ENCODE peak calls at places on chromosome 9, in nine cellular contexts. One of them, this sample, is unnamed.

GRCh38 chr9:87119328-87119881 is 172.1 kb upstream of the GAS1 start:
- DNase-seq in fibroblast of villous mesenchyme: peak
- DNase-seq in transverse colon: peak
- DNase-seq in upper lobe of right lung: no peak
- DNase-seq in ovary: no peak
- DNase-seq in SK-N-SH: peak
- DNase-seq in PC-9: peak
- DNase-seq in H9: no peak
- DNase-seq in endodermal cell: no peak
- DNase-seq in this sample: no peak

GRCh38 chr9:125850763-125851162 is 103.6 kb downstream of the PBX3 start:
- DNase-seq in fibroblast of villous mesenchyme: peak
- DNase-seq in transverse colon: no peak
- DNase-seq in upper lobe of right lung: no peak
- DNase-seq in ovary: no peak
- DNase-seq in SK-N-SH: no peak
- DNase-seq in PC-9: no peak
- DNase-seq in H9: no peak
- DNase-seq in endodermal cell: no peak
- DNase-seq in this sample: no peak

GRCh38 chr9:97475079-97475478 is 26.4 kb upstream of the TMOD1 start:
- DNase-seq in fibroblast of villous mesenchyme: peak
- DNase-seq in transverse colon: no peak
- DNase-seq in upper lobe of right lung: no peak
- DNase-seq in ovary: no peak
- DNase-seq in SK-N-SH: no peak
- DNase-seq in PC-9: no peak
- DNase-seq in H9: no peak
- DNase-seq in endodermal cell: no peak
- DNase-seq in this sample: no peak

GRCh38 chr9:109709881-109710280 is 70.1 kb upstream of the PALM2AKAP2 start:
- DNase-seq in fibroblast of villous mesenchyme: no peak
- DNase-seq in transverse colon: no peak
- DNase-seq in upper lobe of right lung: no peak
- DNase-seq in ovary: no peak
- DNase-seq in SK-N-SH: no peak
- DNase-seq in PC-9: no peak
- DNase-seq in H9: no peak
- DNase-seq in endodermal cell: no peak
- DNase-seq in this sample: no peak

GRCh38 chr9:87662808-87663528 is 63.0 kb upstream of the CTSL start:
- DNase-seq in fibroblast of villous mesenchyme: peak
- DNase-seq in transverse colon: peak
- DNase-seq in upper lobe of right lung: peak
- DNase-seq in ovary: peak
- DNase-seq in SK-N-SH: peak
- DNase-seq in PC-9: peak
- DNase-seq in H9: peak
- DNase-seq in endodermal cell: peak
- DNase-seq in this sample: peak

GRCh38 chr9:13142776-13143175 is 136.7 kb downstream of the MPDZ start:
- DNase-seq in fibroblast of villous mesenchyme: no peak
- DNase-seq in transverse colon: no peak
- DNase-seq in upper lobe of right lung: no peak
- DNase-seq in ovary: no peak
- DNase-seq in SK-N-SH: no peak
- DNase-seq in PC-9: no peak
- DNase-seq in H9: no peak
- DNase-seq in endodermal cell: no peak
- DNase-seq in this sample: no peak

GRCh38 chr9:27308691-27309390 is 11.9 kb upstream of the EQTN start:
- DNase-seq in fibroblast of villous mesenchyme: no peak
- DNase-seq in transverse colon: no peak
- DNase-seq in upper lobe of right lung: no peak
- DNase-seq in ovary: no peak
- DNase-seq in SK-N-SH: no peak
- DNase-seq in PC-9: no peak
- DNase-seq in H9: peak
- DNase-seq in endodermal cell: peak
- DNase-seq in this sample: no peak

GRCh38 chr9:120617637-120617979 is 37.6 kb upstream of the CDK5RAP2 start:
- DNase-seq in fibroblast of villous mesenchyme: peak
- DNase-seq in transverse colon: no peak
- DNase-seq in upper lobe of right lung: no peak
- DNase-seq in ovary: no peak
- DNase-seq in SK-N-SH: no peak
- DNase-seq in PC-9: no peak
- DNase-seq in H9: no peak
- DNase-seq in endodermal cell: no peak
- DNase-seq in this sample: no peak

GRCh38 chr9:137320555-137321384 is 18.7 kb upstream of the NRARP start:
- DNase-seq in fibroblast of villous mesenchyme: no peak
- DNase-seq in transverse colon: peak
- DNase-seq in upper lobe of right lung: peak
- DNase-seq in ovary: peak
- DNase-seq in SK-N-SH: peak
- DNase-seq in PC-9: no peak
- DNase-seq in H9: peak
- DNase-seq in endodermal cell: peak
- DNase-seq in this sample: no peak

GRCh38 chr9:115672477-115673316 is 480.9 kb upstream of the PAPPA start:
- DNase-seq in fibroblast of villous mesenchyme: peak
- DNase-seq in transverse colon: no peak
- DNase-seq in upper lobe of right lung: no peak
- DNase-seq in ovary: no peak
- DNase-seq in SK-N-SH: no peak
- DNase-seq in PC-9: peak
- DNase-seq in H9: no peak
- DNase-seq in endodermal cell: peak
- DNase-seq in this sample: no peak

GRCh38 chr9:108933641-108934322 is at the start of gene ELP1:
- DNase-seq in fibroblast of villous mesenchyme: peak
- DNase-seq in transverse colon: peak
- DNase-seq in upper lobe of right lung: peak
- DNase-seq in ovary: peak
- DNase-seq in SK-N-SH: peak
- DNase-seq in PC-9: peak
- DNase-seq in H9: peak
- DNase-seq in endodermal cell: peak
- DNase-seq in this sample: peak

GRCh38 chr9:121350993-121351561 is 19.0 kb downstream of the STOM start:
- DNase-seq in fibroblast of villous mesenchyme: peak
- DNase-seq in transverse colon: peak
- DNase-seq in upper lobe of right lung: no peak
- DNase-seq in ovary: peak
- DNase-seq in SK-N-SH: peak
- DNase-seq in PC-9: peak
- DNase-seq in H9: no peak
- DNase-seq in endodermal cell: no peak
- DNase-seq in this sample: no peak

GRCh38 chr9:117268847-117269452 is 145.9 kb downstream of the ASTN2 start:
- DNase-seq in fibroblast of villous mesenchyme: no peak
- DNase-seq in transverse colon: no peak
- DNase-seq in upper lobe of right lung: no peak
- DNase-seq in ovary: no peak
- DNase-seq in SK-N-SH: no peak
- DNase-seq in PC-9: no peak
- DNase-seq in H9: no peak
- DNase-seq in endodermal cell: no peak
- DNase-seq in this sample: no peak

GRCh38 chr9:87320485-87320884 is 177.2 kb upstream of the DAPK1 start:
- DNase-seq in fibroblast of villous mesenchyme: no peak
- DNase-seq in transverse colon: no peak
- DNase-seq in upper lobe of right lung: no peak
- DNase-seq in ovary: no peak
- DNase-seq in SK-N-SH: no peak
- DNase-seq in PC-9: no peak
- DNase-seq in H9: no peak
- DNase-seq in endodermal cell: no peak
- DNase-seq in this sample: no peak

GRCh38 chr9:124574534-124574933 is 67.3 kb upstream of the NR5A1 start:
- DNase-seq in fibroblast of villous mesenchyme: no peak
- DNase-seq in transverse colon: no peak
- DNase-seq in upper lobe of right lung: no peak
- DNase-seq in ovary: no peak
- DNase-seq in SK-N-SH: no peak
- DNase-seq in PC-9: no peak
- DNase-seq in H9: no peak
- DNase-seq in endodermal cell: no peak
- DNase-seq in this sample: no peak

GRCh38 chr9:5843450-5844249 is 10.7 kb upstream of the ERMP1 start:
- DNase-seq in fibroblast of villous mesenchyme: peak
- DNase-seq in transverse colon: no peak
- DNase-seq in upper lobe of right lung: no peak
- DNase-seq in ovary: no peak
- DNase-seq in SK-N-SH: peak
- DNase-seq in PC-9: peak
- DNase-seq in H9: no peak
- DNase-seq in endodermal cell: no peak
- DNase-seq in this sample: no peak

GRCh38 chr9:86282979-86283535 is 719 bp upstream of the ISCA1 start:
- DNase-seq in fibroblast of villous mesenchyme: peak
- DNase-seq in transverse colon: no peak
- DNase-seq in upper lobe of right lung: no peak
- DNase-seq in ovary: no peak
- DNase-seq in SK-N-SH: no peak
- DNase-seq in PC-9: peak
- DNase-seq in H9: no peak
- DNase-seq in endodermal cell: no peak
- DNase-seq in this sample: no peak

GRCh38 chr9:117691367-117691766 is 12.8 kb upstream of the TLR4 start:
- DNase-seq in fibroblast of villous mesenchyme: no peak
- DNase-seq in transverse colon: no peak
- DNase-seq in upper lobe of right lung: no peak
- DNase-seq in ovary: no peak
- DNase-seq in SK-N-SH: no peak
- DNase-seq in PC-9: no peak
- DNase-seq in H9: no peak
- DNase-seq in endodermal cell: no peak
- DNase-seq in this sample: no peak

DNA sequence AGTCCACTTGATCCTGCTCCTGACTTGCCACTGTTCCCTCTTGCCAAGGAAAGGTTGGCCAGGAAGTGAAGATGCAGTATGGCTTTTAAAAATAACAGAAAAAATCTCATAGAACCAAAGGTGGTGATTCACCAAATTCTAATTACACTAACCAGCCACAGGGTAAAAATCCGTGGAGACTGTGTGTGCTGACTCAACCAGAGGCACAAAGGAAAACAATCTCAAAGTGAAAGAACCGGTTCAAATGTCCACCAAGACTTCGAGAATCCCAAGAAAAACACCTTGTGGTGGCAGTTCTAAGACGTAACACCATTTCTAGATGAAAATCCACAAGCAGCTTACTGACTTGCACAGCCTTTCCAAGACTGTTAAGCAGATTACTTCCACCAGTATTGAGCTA is 279.1 kb downstream of the TLE1 start:
- DNase-seq in fibroblast of villous mesenchyme: peak
- DNase-seq in transverse colon: no peak
- DNase-seq in upper lobe of right lung: no peak
- DNase-seq in ovary: no peak
- DNase-seq in SK-N-SH: no peak
- DNase-seq in PC-9: peak
- DNase-seq in H9: no peak
- DNase-seq in endodermal cell: no peak
- DNase-seq in this sample: no peak
- TF ChIP-seq CTCF in fibroblast of villous mesenchyme: no peak
- TF ChIP-seq CTCF in transverse colon: no peak
- TF ChIP-seq CTCF in upper lobe of right lung: no peak
- TF ChIP-seq CTCF in ovary: no peak
- TF ChIP-seq CTCF in SK-N-SH: no peak
- TF ChIP-seq CTCF in PC-9: no peak
- TF ChIP-seq CTCF in H9: no peak
- TF ChIP-seq CTCF in endodermal cell: no peak
- TF ChIP-seq CTCF in this sample: no peak

DNA sequence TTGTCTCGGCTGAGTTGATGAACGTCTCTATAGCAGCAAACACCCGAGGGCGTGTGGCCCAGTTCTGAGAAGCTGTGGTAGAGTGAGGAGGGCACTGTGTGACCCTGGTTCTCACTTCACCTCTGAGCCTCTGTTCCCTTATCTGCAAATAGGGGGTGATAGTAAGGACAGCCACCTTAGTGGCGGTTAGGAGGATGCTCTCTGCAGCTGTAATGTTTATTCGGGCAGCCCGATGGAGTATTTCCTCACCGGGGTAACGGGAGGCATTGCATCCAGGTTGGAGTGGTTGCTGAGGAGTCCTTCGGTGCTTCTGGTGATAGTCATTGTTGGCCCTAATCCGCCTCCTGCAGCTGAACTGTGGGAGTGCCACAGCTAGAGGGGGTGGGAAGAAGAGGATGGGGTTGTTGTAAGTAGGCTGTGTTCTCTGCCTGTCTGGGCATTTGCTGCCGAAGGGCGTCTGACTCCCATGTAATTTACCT is 13.9 kb downstream of the PRRC2B start:
- DNase-seq in fibroblast of villous mesenchyme: peak
- DNase-seq in transverse colon: peak
- DNase-seq in upper lobe of right lung: peak
- DNase-seq in ovary: peak
- DNase-seq in SK-N-SH: no peak
- DNase-seq in PC-9: no peak
- DNase-seq in H9: peak
- DNase-seq in endodermal cell: peak
- DNase-seq in this sample: no peak
- TF ChIP-seq CTCF in fibroblast of villous mesenchyme: peak
- TF ChIP-seq CTCF in transverse colon: peak
- TF ChIP-seq CTCF in upper lobe of right lung: peak
- TF ChIP-seq CTCF in ovary: peak
- TF ChIP-seq CTCF in SK-N-SH: peak
- TF ChIP-seq CTCF in PC-9: no peak
- TF ChIP-seq CTCF in H9: peak
- TF ChIP-seq CTCF in endodermal cell: peak
- TF ChIP-seq CTCF in this sample: no peak

DNA sequence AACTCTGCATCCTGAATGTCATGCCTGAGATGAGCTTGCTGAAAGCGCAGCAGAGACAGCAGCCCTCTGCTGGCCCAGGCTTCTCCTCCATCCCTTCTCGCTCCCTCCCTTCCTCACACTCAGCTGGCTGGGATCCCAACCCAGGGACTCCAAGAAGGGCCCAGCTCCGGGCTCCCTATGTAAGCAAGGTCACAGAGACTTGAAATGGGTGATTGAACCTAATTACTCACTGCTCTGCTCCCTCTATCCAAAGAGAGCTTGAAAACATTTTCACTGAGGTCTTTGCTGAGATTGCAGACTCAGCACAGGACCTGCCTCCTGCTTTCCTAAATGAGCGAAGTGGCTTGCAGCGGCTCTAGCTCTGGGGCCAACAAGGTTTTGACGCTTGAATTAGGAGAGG is 42.8 kb downstream of the RAPGEF1 start:
- DNase-seq in fibroblast of villous mesenchyme: peak
- DNase-seq in transverse colon: no peak
- DNase-seq in upper lobe of right lung: no peak
- DNase-seq in ovary: peak
- DNase-seq in SK-N-SH: no peak
- DNase-seq in PC-9: no peak
- DNase-seq in H9: peak
- DNase-seq in endodermal cell: peak
- DNase-seq in this sample: no peak
- TF ChIP-seq CTCF in fibroblast of villous mesenchyme: peak
- TF ChIP-seq CTCF in transverse colon: no peak
- TF ChIP-seq CTCF in upper lobe of right lung: no peak
- TF ChIP-seq CTCF in ovary: no peak
- TF ChIP-seq CTCF in SK-N-SH: peak
- TF ChIP-seq CTCF in PC-9: no peak
- TF ChIP-seq CTCF in H9: peak
- TF ChIP-seq CTCF in endodermal cell: peak
- TF ChIP-seq CTCF in this sample: no peak

GRCh38 chr9:75027187-75028107 is 646 bp downstream of the CARNMT1 start:
- DNase-seq in fibroblast of villous mesenchyme: peak
- DNase-seq in transverse colon: peak
- DNase-seq in upper lobe of right lung: peak
- DNase-seq in ovary: peak
- DNase-seq in SK-N-SH: peak
- DNase-seq in PC-9: peak
- DNase-seq in H9: peak
- DNase-seq in endodermal cell: no peak
- DNase-seq in this sample: peak
- TF ChIP-seq CTCF in fibroblast of villous mesenchyme: no peak
- TF ChIP-seq CTCF in transverse colon: no peak
- TF ChIP-seq CTCF in upper lobe of right lung: no peak
- TF ChIP-seq CTCF in ovary: peak
- TF ChIP-seq CTCF in SK-N-SH: peak
- TF ChIP-seq CTCF in PC-9: no peak
- TF ChIP-seq CTCF in H9: peak
- TF ChIP-seq CTCF in endodermal cell: peak
- TF ChIP-seq CTCF in this sample: no peak

This sample was measured in neural crest cell.